ENCODE peak calls at places on chromosomes 13 and 19, in four cellular contexts. X is mesothelial cell of epicardium, M is AG09309, A is mucosa of descending colon. B is an unnamed sample.

GRCh38 chr13:110916671-110917142 is 1.8 kb upstream of the ANKRD10 start:
- DNase-seq in X (no peak), A (no peak), M (peak), B (no peak)

GRCh38 chr13:101399365-101399764 is 16.9 kb downstream of the NALCN start:
- DNase-seq in A (no peak), M (no peak), X (no peak), B (no peak)

GRCh38 chr13:29484236-29484635 is 111.3 kb downstream of the SLC7A1 start:
- DNase-seq in A (no peak), M (no peak), X (no peak), B (no peak)

GRCh38 chr19:36213793-36214387 is 575 bp downstream of the ZNF565 start:
- DNase-seq in X (no peak), M (peak), A (no peak), B (no peak)

GRCh38 chr13:114309806-114310410 is 4.4 kb upstream of the CHAMP1 start:
- DNase-seq in A (no peak), X (no peak), M (no peak), B (no peak)

GRCh38 chr13:97849305-97849704 is 104.2 kb upstream of the IPO5 start:
- DNase-seq in X (no peak), A (no peak), M (no peak), B (peak)

GRCh38 chr19:6616011-6616410 is 25.1 kb upstream of the CD70 start:
- DNase-seq in A (no peak), X (no peak), M (peak), B (peak)

GRCh38 chr19:9865732-9866627 is 30.9 kb downstream of the PIN1 start:
- DNase-seq in A (peak), X (no peak), M (no peak), B (no peak)

GRCh38 chr13:51644649-51645048 is 60.4 kb downstream of the WDFY2 start:
- DNase-seq in A (no peak), M (no peak), X (no peak), B (no peak)

GRCh38 chr13:79560954-79561353 is 80.0 kb downstream of the NDFIP2 start:
- DNase-seq in M (no peak), A (no peak), X (no peak), B (no peak)

GRCh38 chr13:59690857-59691500 is 472.7 kb downstream of the DIAPH3 start:
- DNase-seq in M (no peak), X (no peak), A (no peak), B (no peak)

GRCh38 chr19:43634877-43635560 is 4.6 kb downstream of the CADM4 start:
- DNase-seq in X (no peak), M (no peak), A (no peak), B (no peak)

GRCh38 chr13:26477681-26478080 is 79.8 kb upstream of the WASF3 start:
- DNase-seq in A (no peak), X (no peak), M (no peak), B (no peak)

GRCh38 chr19:41795031-41795461 is 1.3 kb upstream of the CEACAM3 start:
- DNase-seq in A (peak), X (no peak), M (no peak), B (peak)

GRCh38 chr13:31898383-31899071 is 133.0 kb upstream of the FRY start:
- DNase-seq in A (no peak), M (no peak), X (no peak), B (no peak)

GRCh38 chr19:48619692-48620565 is 623 bp downstream of the SPHK2 start:
- DNase-seq in X (no peak), M (no peak), A (no peak), B (no peak)

GRCh38 chr19:371501-372160 is 27.0 kb upstream of the MIER2 start:
- DNase-seq in X (no peak), M (no peak), A (no peak), B (no peak)

GRCh38 chr19:10720607-10721125 is 2.8 kb downstream of the DNM2 start:
- DNase-seq in M (no peak), X (no peak), A (no peak), B (no peak)

GRCh38 chr19:36409841-36410240 is 8.6 kb downstream of the ZFP82 start:
- DNase-seq in A (no peak), X (no peak), M (no peak), B (no peak)

GRCh38 chr19:980133-980998 is 3.8 kb upstream of the WDR18 start:
- DNase-seq in X (no peak), M (no peak), A (no peak), B (no peak)

GRCh38 chr19:7545295-7545694 is 9.8 kb downstream of the PNPLA6 start:
- DNase-seq in X (no peak), M (no peak), A (no peak), B (no peak)

GRCh38 chr13:22454586-22454985 is 726.2 kb upstream of the SGCG start:
- DNase-seq in M (no peak), A (no peak), X (no peak), B (no peak)

DNA sequence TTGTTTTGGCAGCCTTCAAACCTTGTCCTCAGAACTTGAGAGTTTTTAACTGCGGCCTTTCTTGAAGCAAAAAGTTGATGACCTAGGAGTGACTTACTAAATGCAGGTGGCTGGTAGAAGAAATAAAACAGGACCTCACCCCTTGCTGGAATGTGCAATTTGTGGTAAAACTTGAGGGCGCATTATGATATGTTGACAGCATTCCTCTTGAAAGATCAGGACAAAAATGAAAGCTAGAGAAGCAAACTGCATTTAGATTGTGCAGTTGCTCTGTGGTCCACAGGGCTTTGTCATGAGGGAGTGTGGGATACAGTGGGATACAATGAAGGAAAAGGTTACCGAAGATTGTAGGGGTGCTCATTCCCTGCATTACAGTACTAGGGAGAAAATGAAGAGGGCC is 504.2 kb downstream of the GPC6 start:
- DNase-seq in A (no peak), X (no peak), M (no peak), B (no peak)
- TF ChIP-seq CTCF in A (no peak), X (no peak), M (no peak), B (no peak)

GRCh38 chr13:20090349-20090748 is 70.5 kb downstream of the GJA3 start:
- DNase-seq in A (no peak), M (no peak), X (no peak), B (no peak)
- TF ChIP-seq CTCF in A (no peak), M (peak), X (no peak), B (no peak)

GRCh38 chr19:13398182-13398581 is 108.1 kb downstream of the CACNA1A start:
- DNase-seq in A (no peak), M (no peak), X (no peak), B (no peak)

GRCh38 chr19:13399746-13400145 is 106.5 kb downstream of the CACNA1A start:
- DNase-seq in X (no peak), A (no peak), M (no peak), B (no peak)

GRCh38 chr19:13400296-13400695 is 106.0 kb downstream of the CACNA1A start:
- DNase-seq in X (no peak), M (no peak), A (no peak), B (no peak)

GRCh38 chr19:13398780-13399726 is 107.2 kb downstream of the CACNA1A start:
- DNase-seq in M (peak), A (no peak), X (no peak), B (no peak)

DNA sequence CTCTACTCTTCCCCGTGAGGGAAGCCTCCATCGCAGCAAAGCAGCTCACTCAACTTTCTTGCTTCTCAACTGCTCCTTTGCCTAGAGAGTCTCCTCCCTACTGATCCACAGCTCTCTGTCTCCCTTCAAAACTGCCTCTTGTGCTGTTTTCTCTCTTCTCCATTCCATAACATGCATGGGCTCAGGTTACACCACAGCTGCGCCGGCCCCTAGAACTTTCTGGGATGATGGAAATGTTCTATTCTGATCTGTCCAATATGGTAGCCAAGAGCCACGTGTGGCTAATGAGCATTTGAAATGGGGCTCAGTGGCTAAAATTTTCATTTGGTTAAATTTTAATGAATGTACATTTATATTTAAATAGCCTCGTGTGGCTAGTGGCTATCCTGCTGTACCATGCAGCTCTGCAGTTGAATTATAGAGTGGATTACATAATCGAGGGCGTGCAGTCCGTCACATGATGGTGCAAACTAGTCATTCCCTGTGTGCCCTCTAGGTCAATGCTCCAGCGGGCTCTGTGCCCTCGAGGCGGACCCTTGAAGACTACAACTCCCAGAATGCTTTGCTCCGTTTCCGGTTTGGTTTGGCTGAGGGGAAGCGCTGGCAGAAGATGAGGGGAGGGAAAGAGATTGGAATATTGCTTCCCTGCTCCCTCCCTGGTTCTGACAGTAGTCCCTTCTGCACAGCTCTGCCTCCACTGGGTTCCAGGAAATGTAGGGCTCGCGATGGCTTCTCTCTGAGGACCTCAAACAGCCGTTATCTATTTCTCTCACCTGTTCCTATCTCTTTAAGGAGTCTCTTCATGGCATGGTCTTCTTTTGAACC is 109.8 kb downstream of the CACNA1A start:
- DNase-seq in A (peak), X (no peak), M (peak), B (no peak)
- TF ChIP-seq CTCF in A (no peak), X (no peak), M (no peak), B (no peak)

GRCh38 chr19:5542665-5543064 is 25.1 kb downstream of the TINCR start:
- DNase-seq in A (no peak), X (no peak), M (no peak), B (no peak)
- TF ChIP-seq CTCF in A (no peak), X (no peak), M (no peak), B (no peak)

B was measured in GM10248.